ENCODE peak calls at places on chromosomes 11 and 22, in eight cellular contexts. E is H1, X is coronary artery, N is fibroblast of mammary gland, L is psoas muscle, Z is SK-N-SH, U is BE2C, J is HFFc6. T is an unnamed sample.

GRCh38 chr11:9004310-9004945 is 627 bp upstream of the NRIP3 start:
- DNase-seq in E (peak; percentile 81), X (no peak), N (no peak), L (peak; percentile 31), Z (no peak), U (no peak), J (no peak), T (peak; percentile 66)

GRCh38 chr11:58286249-58286648 is 18.2 kb upstream of the OR10W1 start:
- DNase-seq in E (no peak), X (no peak), N (peak; percentile 47), L (no peak), Z (peak; percentile 3), U (no peak), J (peak; percentile 32), T (no peak)

GRCh38 chr11:111604392-111605009 is 2.3 kb downstream of the SIK2 start:
- DNase-seq in E (no peak), X (no peak), N (peak; percentile 69), L (no peak), Z (peak; percentile 44), U (no peak), J (peak; percentile 14), T (peak; percentile 9)

GRCh38 chr11:66727883-66728759 is 895 bp downstream of the SPTBN2 start:
- DNase-seq in E (peak; percentile 79), X (no peak), N (no peak), L (no peak), Z (peak; percentile 92), U (peak; percentile 57), J (no peak), T (peak; percentile 61)

GRCh38 chr22:20520093-20520511 is 12.7 kb downstream of the MED15 start:
- DNase-seq in E (no peak), X (no peak), N (peak; percentile 87), L (no peak), Z (no peak), U (no peak), J (peak; percentile 57), T (no peak)

GRCh38 chr11:21137813-21138212 is 468.4 kb downstream of the NELL1 start:
- DNase-seq in E (no peak), X (no peak), N (no peak), L (no peak), Z (no peak), U (no peak), J (no peak), T (no peak)

GRCh38 chr11:28636566-28636965 is 528.4 kb downstream of the METTL15 start:
- DNase-seq in E (no peak), X (no peak), N (no peak), L (no peak), Z (no peak), U (no peak), J (no peak), T (no peak)

GRCh38 chr22:31876156-31877035 is 67.9 kb upstream of the YWHAH start:
- DNase-seq in E (no peak), X (no peak), N (peak; percentile 86), L (no peak), Z (peak; percentile 68), U (no peak), J (peak; percentile 53), T (no peak)

GRCh38 chr11:33147559-33147958 is 13.7 kb downstream of the CSTF3 start:
- DNase-seq in E (no peak), X (no peak), N (peak; percentile 62), L (no peak), Z (no peak), U (no peak), J (no peak), T (no peak)

GRCh38 chr11:62446091-62446490 is 27.3 kb downstream of the SCGB1A1 start:
- DNase-seq in E (no peak), X (no peak), N (no peak), L (peak; percentile 27), Z (no peak), U (no peak), J (no peak), T (no peak)

GRCh38 chr22:37904572-37905533 is 1.2 kb upstream of the MICALL1 start:
- DNase-seq in E (peak; percentile 67), X (no peak), N (peak; percentile 100), L (peak; percentile 61), Z (peak; percentile 58), U (peak; percentile 80), J (peak; percentile 96), T (peak; percentile 12)

GRCh38 chr11:27468643-27469332 is 3.8 kb downstream of the LGR4 start:
- DNase-seq in E (no peak), X (no peak), N (peak; percentile 6), L (no peak), Z (no peak), U (no peak), J (peak; percentile 87), T (no peak)

GRCh38 chr11:13091373-13091772 is 82.3 kb downstream of the RASSF10 start:
- DNase-seq in E (no peak), X (no peak), N (no peak), L (no peak), Z (no peak), U (no peak), J (no peak), T (no peak)

GRCh38 chr22:22187299-22187698 is 57.3 kb upstream of the VPREB1 start:
- DNase-seq in E (no peak), X (no peak), N (no peak), L (no peak), Z (no peak), U (no peak), J (no peak), T (no peak)

GRCh38 chr22:19055801-19056200 is 66.4 kb downstream of the DGCR2 start:
- DNase-seq in E (no peak), X (no peak), N (no peak), L (no peak), Z (peak; percentile 6), U (no peak), J (no peak), T (no peak)

GRCh38 chr22:23849009-23850006 is 8.4 kb upstream of the SLC2A11 start:
- DNase-seq in E (peak; percentile 100), X (peak; percentile 87), N (peak; percentile 58), L (peak; percentile 87), Z (peak; percentile 92), U (peak; percentile 92), J (peak; percentile 61), T (peak; percentile 97)

GRCh38 chr11:47768090-47768620 is 1.0 kb upstream of the FNBP4 start:
- DNase-seq in E (no peak), X (peak; percentile 79), N (peak; percentile 78), L (peak; percentile 59), Z (peak; percentile 72), U (peak; percentile 40), J (peak; percentile 66), T (peak; percentile 11)

GRCh38 chr11:115759622-115760527 is 255.7 kb upstream of the CADM1 start:
- DNase-seq in E (peak; percentile 78), X (no peak), N (no peak), L (peak; percentile 27), Z (peak; percentile 61), U (peak; percentile 30), J (no peak), T (peak; percentile 65)

GRCh38 chr22:23237841-23238240 is 57.5 kb downstream of the BCR start:
- DNase-seq in E (no peak), X (no peak), N (no peak), L (no peak), Z (no peak), U (no peak), J (no peak), T (no peak)

GRCh38 chr11:102640946-102641345 is 15.8 kb upstream of the MMP20 start:
- DNase-seq in E (no peak), X (no peak), N (no peak), L (no peak), Z (no peak), U (no peak), J (no peak), T (no peak)

GRCh38 chr11:12087075-12087775 is 23.2 kb upstream of the MICAL2 start:
- DNase-seq in E (no peak), X (no peak), N (peak; percentile 85), L (peak; percentile 38), Z (no peak), U (no peak), J (peak; percentile 71), T (no peak)

DNA sequence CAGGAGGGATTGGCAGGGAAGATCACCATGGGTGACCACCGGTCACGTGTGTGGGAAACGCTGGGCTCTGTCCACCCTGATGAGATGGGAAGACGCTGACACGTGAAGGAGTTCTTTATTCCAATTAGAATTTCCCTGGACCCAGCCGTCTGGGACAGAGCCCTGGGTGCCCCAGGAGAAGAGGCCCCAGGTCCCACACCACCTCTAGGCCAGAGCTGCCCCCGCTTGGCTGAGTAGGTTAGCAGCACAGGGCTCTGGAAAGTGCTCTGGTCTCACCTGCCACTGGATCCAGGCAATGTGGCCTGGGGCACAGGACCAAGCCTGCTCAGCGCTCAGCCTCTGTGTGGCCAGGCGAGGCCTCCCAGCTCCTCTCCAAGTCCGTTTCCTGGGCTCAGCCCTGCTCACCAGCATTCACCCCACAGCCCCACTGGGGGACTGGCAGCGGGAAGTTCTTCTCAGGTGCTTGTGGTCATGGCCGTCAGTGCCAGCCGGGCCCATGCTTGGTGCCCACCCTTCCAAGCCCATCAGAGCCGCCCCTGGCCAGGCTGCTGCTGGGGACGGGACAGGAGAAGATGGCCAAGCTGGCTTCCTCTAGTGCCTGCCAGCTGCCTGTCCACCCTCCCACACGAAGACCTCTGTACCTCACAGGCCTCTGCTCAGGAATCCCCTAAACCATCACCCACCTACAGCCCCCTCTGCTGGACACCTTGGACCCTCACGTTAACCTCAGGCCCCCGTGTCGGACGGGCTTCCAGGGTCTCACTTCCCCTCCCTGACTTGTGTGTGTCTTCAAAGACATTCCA is 62.5 kb upstream of the FGF3 start:
- DNase-seq in E (peak; percentile 73), X (no peak), N (no peak), L (no peak), Z (no peak), U (peak; percentile 29), J (no peak), T (peak; percentile 57)
- TF ChIP-seq CTCF in E (peak; percentile 69), X (no peak), N (no peak), L (no peak), Z (no peak), U (peak; percentile 31), J (peak; percentile 36), T (peak; percentile 29)

GRCh38 chr11:396511-396947 is 2.5 kb downstream of the PKP3 start:
- DNase-seq in E (no peak), X (no peak), N (peak; percentile 37), L (no peak), Z (peak; percentile 86), U (no peak), J (peak; percentile 26), T (no peak)
- TF ChIP-seq CTCF in E (no peak), X (no peak), N (peak; percentile 26), L (peak; percentile 4), Z (peak; percentile 47), U (no peak), J (peak; percentile 41), T (no peak)

GRCh38 chr11:125241104-125241503 is 76.6 kb downstream of the PKNOX2 start:
- DNase-seq in E (no peak), X (no peak), N (no peak), L (no peak), Z (no peak), U (no peak), J (no peak), T (no peak)
- TF ChIP-seq CTCF in E (no peak), X (no peak), N (no peak), L (no peak), Z (no peak), U (no peak), J (no peak), T (no peak)

DNA sequence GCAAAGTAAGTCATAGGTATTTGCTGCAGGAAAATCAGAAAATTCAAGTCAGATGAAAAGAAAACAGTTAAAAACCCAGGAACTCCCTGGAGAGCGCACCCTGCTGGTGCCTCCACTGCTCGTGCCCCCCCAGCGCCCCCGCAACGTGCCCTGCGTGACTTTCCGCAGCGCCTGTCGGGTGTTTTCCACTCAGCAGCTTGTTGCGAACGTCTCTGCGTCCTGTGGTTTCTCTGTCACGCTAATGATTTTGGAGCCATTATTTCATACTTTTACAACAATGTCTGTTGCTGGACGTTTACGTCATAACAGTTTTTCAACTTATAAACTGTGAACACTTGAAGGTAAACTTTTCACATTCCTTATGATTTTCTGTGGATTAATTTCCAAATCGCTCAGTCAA is 5.0 kb downstream of the CRELD2 start:
- DNase-seq in E (no peak), X (no peak), N (no peak), L (no peak), Z (no peak), U (peak; percentile 15), J (no peak), T (no peak)
- TF ChIP-seq CTCF in E (peak; percentile 14), X (no peak), N (no peak), L (no peak), Z (no peak), U (peak; percentile 29), J (peak; percentile 65), T (no peak)

T was measured in nephron progenitor cell.